ENCODE peak calls at places on chromosomes 13 and 19, in seven cellular contexts. L is HEK293T, K is myocyte, D is EH, Y is heart left ventricle, H is pancreas, A is BJ. N is an unnamed sample.

GRCh38 chr13:46341112-46341711 is 45.8 kb downstream of the RUBCNL start:
- DNase-seq in L (no peak), K (peak), D (peak), Y (no peak), H (no peak), A (no peak), N (peak)

GRCh38 chr19:14505488-14506239 is 9.7 kb upstream of the GIPC1 start:
- DNase-seq in L (peak), K (peak), D (peak), Y (no peak), H (peak), A (peak), N (peak)

GRCh38 chr19:1847684-1848398 is 442 bp downstream of the REXO1 start:
- DNase-seq in L (peak), K (peak), D (peak), Y (peak), H (no peak), A (no peak), N (peak)

GRCh38 chr19:10142701-10143375 is 23.1 kb upstream of the EIF3G start:
- DNase-seq in L (no peak), K (no peak), D (no peak), Y (no peak), H (no peak), A (no peak), N (no peak)

GRCh38 chr19:2412449-2412848 is 14.9 kb downstream of the TIMM13 start:
- DNase-seq in L (no peak), K (no peak), D (peak), Y (no peak), H (no peak), A (no peak), N (no peak)

GRCh38 chr19:46383846-46384245 is 29.5 kb downstream of the CCDC8 start:
- DNase-seq in L (no peak), K (no peak), D (no peak), Y (no peak), H (peak), A (no peak), N (no peak)

GRCh38 chr13:63337041-63337440 is 1921.4 kb upstream of the PCDH20 start:
- DNase-seq in L (no peak), K (no peak), D (no peak), Y (no peak), H (no peak), A (no peak), N (no peak)

GRCh38 chr19:50658438-50659317 is 9.4 kb downstream of the C19orf81 start:
- DNase-seq in L (peak), K (no peak), D (peak), Y (peak), H (peak), A (no peak), N (no peak)

GRCh38 chr13:33751151-33751550 is 66.8 kb upstream of the RFC3 start:
- DNase-seq in L (no peak), K (peak), D (peak), Y (no peak), H (no peak), A (no peak), N (peak)

GRCh38 chr13:27370305-27370853 is 54.0 kb upstream of the GTF3A start:
- DNase-seq in L (no peak), K (no peak), D (peak), Y (no peak), H (no peak), A (no peak), N (no peak)

GRCh38 chr13:58313219-58313618 is 681.7 kb downstream of the PCDH17 start:
- DNase-seq in L (no peak), K (no peak), D (no peak), Y (no peak), H (no peak), A (no peak), N (no peak)

GRCh38 chr13:30466841-30467252 is 1.1 kb upstream of the HMGB1 start:
- DNase-seq in L (peak), K (peak), D (peak), Y (no peak), H (no peak), A (no peak), N (peak)

GRCh38 chr19:41734156-41734555 is 21.2 kb upstream of the CEACAM6 start:
- DNase-seq in L (no peak), K (no peak), D (no peak), Y (no peak), H (no peak), A (no peak), N (no peak)

GRCh38 chr13:29254971-29255370 is 340.5 kb downstream of the SLC7A1 start:
- DNase-seq in L (no peak), K (no peak), D (no peak), Y (no peak), H (no peak), A (no peak), N (no peak)

GRCh38 chr13:38223093-38223492 is 126.6 kb upstream of the UFM1 start:
- DNase-seq in L (peak), K (peak), D (peak), Y (no peak), H (no peak), A (no peak), N (peak)

GRCh38 chr19:29576761-29577661 is 29.1 kb upstream of the POP4 start:
- DNase-seq in L (no peak), K (no peak), D (peak), Y (no peak), H (no peak), A (no peak), N (peak)

GRCh38 chr13:111610077-111610476 is 289.6 kb downstream of the TEX29 start:
- DNase-seq in L (no peak), K (no peak), D (no peak), Y (no peak), H (no peak), A (no peak), N (no peak)

GRCh38 chr13:100788540-100788939 is 113.9 kb upstream of the TMTC4 start:
- DNase-seq in L (no peak), K (no peak), D (no peak), Y (no peak), H (no peak), A (no peak), N (no peak)

GRCh38 chr19:1986357-1987162 is 29.0 kb downstream of the BTBD2 start:
- DNase-seq in L (no peak), K (no peak), D (no peak), Y (no peak), H (no peak), A (no peak), N (no peak)

GRCh38 chr13:69418319-69418718 is 689.3 kb upstream of the ATXN8OS start:
- DNase-seq in L (no peak), K (no peak), D (no peak), Y (no peak), H (no peak), A (no peak), N (no peak)

GRCh38 chr19:18282021-18282787 is 782 bp upstream of the JUND start:
- DNase-seq in L (no peak), K (no peak), D (no peak), Y (no peak), H (no peak), A (no peak), N (peak)

GRCh38 chr19:54439174-54439851 is 9.7 kb upstream of the LENG8 start:
- DNase-seq in L (peak), K (peak), D (peak), Y (no peak), H (peak), A (no peak), N (no peak)

GRCh38 chr19:4327252-4327876 is 11.3 kb downstream of the STAP2 start:
- DNase-seq in L (peak), K (peak), D (peak), Y (peak), H (no peak), A (no peak), N (peak)

GRCh38 chr13:36787181-36787580 is 31.8 kb upstream of the RFXAP start:
- DNase-seq in L (no peak), K (no peak), D (no peak), Y (no peak), H (no peak), A (no peak), N (no peak)

GRCh38 chr13:48860369-48860768 is 115.3 kb upstream of the FNDC3A start:
- DNase-seq in L (no peak), K (no peak), D (no peak), Y (no peak), H (no peak), A (no peak), N (no peak)

GRCh38 chr13:92967923-92968322 is 258.7 kb upstream of the GPC6 start:
- DNase-seq in L (no peak), K (peak), D (no peak), Y (no peak), H (no peak), A (no peak), N (peak)

GRCh38 chr13:110546933-110547332 is 14.6 kb downstream of the RAB20 start:
- DNase-seq in L (no peak), K (peak), D (peak), Y (peak), H (peak), A (peak), N (peak)